ENCODE peak calls at places on chromosomes 2 and 18, in four cellular contexts. One of them, this sample, is unnamed.

GRCh38 chr2:136362676-136363390 is 244.9 kb upstream of the CXCR4 start:
- DNase-seq in heart right ventricle: no peak
- DNase-seq in PC-9: no peak
- DNase-seq in pancreas: no peak
- DNase-seq in this sample: no peak

GRCh38 chr2:122528061-122528460 is 772.6 kb downstream of the TSN start:
- DNase-seq in heart right ventricle: no peak
- DNase-seq in PC-9: no peak
- DNase-seq in pancreas: no peak
- DNase-seq in this sample: no peak

GRCh38 chr18:79353238-79353637 is 42.5 kb upstream of the NFATC1 start:
- DNase-seq in heart right ventricle: no peak
- DNase-seq in PC-9: no peak
- DNase-seq in pancreas: no peak
- DNase-seq in this sample: peak; percentile 6

GRCh38 chr2:141599721-141600120 is 531.1 kb downstream of the LRP1B start:
- DNase-seq in heart right ventricle: no peak
- DNase-seq in PC-9: no peak
- DNase-seq in pancreas: no peak
- DNase-seq in this sample: no peak

GRCh38 chr18:63141777-63142176 is 177.8 kb downstream of the BCL2 start:
- DNase-seq in heart right ventricle: no peak
- DNase-seq in PC-9: no peak
- DNase-seq in pancreas: no peak
- DNase-seq in this sample: no peak

GRCh38 chr2:17547737-17548136 is 7.2 kb downstream of the VSNL1 start:
- DNase-seq in heart right ventricle: no peak
- DNase-seq in PC-9: no peak
- DNase-seq in pancreas: no peak
- DNase-seq in this sample: no peak

GRCh38 chr18:40676676-40677075 is 1278.4 kb upstream of the PIK3C3 start:
- DNase-seq in heart right ventricle: no peak
- DNase-seq in PC-9: no peak
- DNase-seq in pancreas: no peak
- DNase-seq in this sample: no peak

GRCh38 chr2:86305195-86305975 is 32.0 kb downstream of the REEP1 start:
- DNase-seq in heart right ventricle: no peak
- DNase-seq in PC-9: no peak
- DNase-seq in pancreas: no peak
- DNase-seq in this sample: no peak

GRCh38 chr2:627340-627709 is 49.9 kb downstream of the TMEM18 start:
- DNase-seq in heart right ventricle: no peak
- DNase-seq in PC-9: no peak
- DNase-seq in pancreas: no peak
- DNase-seq in this sample: no peak

GRCh38 chr18:70313640-70314039 is 24.8 kb downstream of the SOCS6 start:
- DNase-seq in heart right ventricle: no peak
- DNase-seq in PC-9: no peak
- DNase-seq in pancreas: no peak
- DNase-seq in this sample: no peak

GRCh38 chr2:240512109-240512485 is 45.7 kb downstream of the ANKMY1 start:
- DNase-seq in heart right ventricle: no peak
- DNase-seq in PC-9: no peak
- DNase-seq in pancreas: no peak
- DNase-seq in this sample: no peak

GRCh38 chr2:16030206-16031054 is 90.1 kb downstream of the MYCN start:
- DNase-seq in heart right ventricle: no peak
- DNase-seq in PC-9: no peak
- DNase-seq in pancreas: no peak
- DNase-seq in this sample: no peak

GRCh38 chr2:178277741-178278197 is 83.5 kb downstream of the OSBPL6 start:
- DNase-seq in heart right ventricle: no peak
- DNase-seq in PC-9: no peak
- DNase-seq in pancreas: no peak
- DNase-seq in this sample: peak; percentile 30

GRCh38 chr2:193251909-193252308 is 1057.2 kb upstream of the TMEFF2 start:
- DNase-seq in heart right ventricle: no peak
- DNase-seq in PC-9: no peak
- DNase-seq in pancreas: no peak
- DNase-seq in this sample: no peak

GRCh38 chr2:30332791-30333453 is 101.6 kb downstream of the LBH start:
- DNase-seq in heart right ventricle: no peak
- DNase-seq in PC-9: no peak
- DNase-seq in pancreas: no peak
- DNase-seq in this sample: no peak

GRCh38 chr2:39981877-39982276 is 202.8 kb upstream of the THUMPD2 start:
- DNase-seq in heart right ventricle: no peak
- DNase-seq in PC-9: no peak
- DNase-seq in pancreas: no peak
- DNase-seq in this sample: no peak

GRCh38 chr2:147782521-147782920 is 62.3 kb upstream of the ACVR2A start:
- DNase-seq in heart right ventricle: no peak
- DNase-seq in PC-9: no peak
- DNase-seq in pancreas: no peak
- DNase-seq in this sample: peak; percentile 32

GRCh38 chr2:127410871-127411396 is 7.3 kb upstream of the PROC start:
- DNase-seq in heart right ventricle: no peak
- DNase-seq in PC-9: peak; percentile 86
- DNase-seq in pancreas: no peak
- DNase-seq in this sample: peak; percentile 65

GRCh38 chr2:240585101-240585500 is 1.4 kb upstream of the CAPN10 start:
- DNase-seq in heart right ventricle: peak; percentile 5
- DNase-seq in PC-9: no peak
- DNase-seq in pancreas: no peak
- DNase-seq in this sample: no peak

GRCh38 chr2:29235411-29235810 is 120.2 kb downstream of the CLIP4 start:
- DNase-seq in heart right ventricle: no peak
- DNase-seq in PC-9: no peak
- DNase-seq in pancreas: no peak
- DNase-seq in this sample: no peak

GRCh38 chr2:76464310-76464709 is 753.6 kb upstream of the GCFC2 start:
- DNase-seq in heart right ventricle: no peak
- DNase-seq in PC-9: no peak
- DNase-seq in pancreas: no peak
- DNase-seq in this sample: peak; percentile 8

GRCh38 chr2:8252997-8253694 is 428.7 kb upstream of the ID2 start:
- DNase-seq in heart right ventricle: no peak
- DNase-seq in PC-9: no peak
- DNase-seq in pancreas: no peak
- DNase-seq in this sample: no peak

GRCh38 chr18:51865538-51865937 is 474.5 kb upstream of the DCC start:
- DNase-seq in heart right ventricle: no peak
- DNase-seq in PC-9: no peak
- DNase-seq in pancreas: no peak
- DNase-seq in this sample: no peak

GRCh38 chr2:233048569-233049193 is 11.5 kb upstream of the INPP5D start:
- DNase-seq in heart right ventricle: no peak
- DNase-seq in PC-9: no peak
- DNase-seq in pancreas: no peak
- DNase-seq in this sample: no peak

GRCh38 chr2:160583162-160583522 is 89.5 kb upstream of the RBMS1 start:
- DNase-seq in heart right ventricle: no peak
- DNase-seq in PC-9: peak; percentile 48
- DNase-seq in pancreas: no peak
- DNase-seq in this sample: peak; percentile 79

GRCh38 chr2:176123483-176123843 is 944 bp downstream of the HOXD9 start:
- DNase-seq in heart right ventricle: no peak
- DNase-seq in PC-9: no peak
- DNase-seq in pancreas: no peak
- DNase-seq in this sample: no peak

GRCh38 chr2:15047184-15047583 is 414.7 kb downstream of the LRATD1 start:
- DNase-seq in heart right ventricle: no peak
- DNase-seq in PC-9: no peak
- DNase-seq in pancreas: no peak
- DNase-seq in this sample: no peak

GRCh38 chr2:234100686-234101085 is 50.2 kb downstream of the SPP2 start:
- DNase-seq in heart right ventricle: no peak
- DNase-seq in PC-9: no peak
- DNase-seq in pancreas: no peak
- DNase-seq in this sample: no peak

GRCh38 chr2:238295144-238296112 is 7.0 kb upstream of the PER2 start:
- DNase-seq in heart right ventricle: no peak
- DNase-seq in PC-9: no peak
- DNase-seq in pancreas: no peak
- DNase-seq in this sample: no peak

GRCh38 chr2:236943068-236943467 is 142.6 kb upstream of the COPS8 start:
- DNase-seq in heart right ventricle: no peak
- DNase-seq in PC-9: no peak
- DNase-seq in pancreas: no peak
- DNase-seq in this sample: no peak

GRCh38 chr2:57371186-57371585 is 675.4 kb upstream of the VRK2 start:
- DNase-seq in heart right ventricle: no peak
- DNase-seq in PC-9: no peak
- DNase-seq in pancreas: no peak
- DNase-seq in this sample: no peak

GRCh38 chr2:122929347-122929746 is 1095.7 kb upstream of the CNTNAP5 start:
- DNase-seq in heart right ventricle: no peak
- DNase-seq in PC-9: no peak
- DNase-seq in pancreas: no peak
- DNase-seq in this sample: no peak

DNA sequence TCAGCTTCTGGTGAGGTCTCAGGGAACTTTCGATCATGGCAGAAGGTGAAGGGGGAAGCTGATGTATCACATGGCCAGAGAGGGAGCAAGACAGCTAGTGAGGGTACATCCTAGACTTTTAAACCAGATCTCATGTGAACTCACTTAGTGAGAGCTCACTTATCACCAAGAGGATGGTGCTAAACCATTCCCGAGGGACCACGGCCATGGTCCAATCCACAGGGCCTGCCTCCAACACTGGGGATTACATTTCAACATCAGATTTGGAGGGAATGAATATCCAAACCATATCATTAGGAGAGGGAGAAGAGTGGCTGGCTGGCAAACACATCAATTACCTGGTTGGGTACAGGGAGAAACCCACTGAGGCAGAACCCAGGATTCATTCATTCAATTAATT is 75.7 kb upstream of the HAAO start:
- DNase-seq in heart right ventricle: no peak
- DNase-seq in PC-9: no peak
- DNase-seq in pancreas: no peak
- DNase-seq in this sample: no peak
- H3K27ac ChIP-seq in heart right ventricle: peak overlapping the region; percentile 66
- H3K27ac ChIP-seq in PC-9: no peak overlapping the region
- H3K27ac ChIP-seq in pancreas: no peak overlapping the region
- H3K27ac ChIP-seq in this sample: no peak overlapping the region

GRCh38 chr18:59801576-59801975 is 98.2 kb upstream of the PMAIP1 start:
- DNase-seq in heart right ventricle: no peak
- DNase-seq in PC-9: no peak
- DNase-seq in pancreas: no peak
- DNase-seq in this sample: no peak

GRCh38 chr18:59800897-59801296 is 98.9 kb upstream of the PMAIP1 start:
- DNase-seq in heart right ventricle: no peak
- DNase-seq in PC-9: no peak
- DNase-seq in pancreas: no peak
- DNase-seq in this sample: no peak

GRCh38 chr18:59799383-59800015 is 100.3 kb upstream of the PMAIP1 start:
- DNase-seq in heart right ventricle: no peak
- DNase-seq in PC-9: no peak
- DNase-seq in pancreas: no peak
- DNase-seq in this sample: no peak

DNA sequence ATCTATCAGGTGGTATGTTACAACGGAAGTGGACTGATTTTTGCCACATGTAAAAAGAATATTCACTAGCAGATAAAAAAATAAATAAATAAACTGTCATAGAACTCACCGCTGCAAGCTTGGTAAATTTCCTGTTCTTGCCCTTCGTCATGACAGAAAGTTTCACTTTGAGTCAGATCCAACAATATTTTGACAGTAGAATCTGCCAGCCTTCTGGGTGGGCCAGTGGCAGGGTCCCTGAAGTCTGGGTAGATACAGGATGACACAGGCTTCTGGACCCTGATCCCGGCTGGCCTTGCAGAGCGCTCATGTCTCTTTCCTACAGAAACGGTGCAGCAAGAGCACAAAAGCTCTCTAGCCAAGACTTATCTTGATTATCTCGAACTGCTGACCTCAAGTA is 97.8 kb upstream of the PMAIP1 start:
- DNase-seq in heart right ventricle: no peak
- DNase-seq in PC-9: no peak
- DNase-seq in pancreas: no peak
- DNase-seq in this sample: no peak
- H3K4me3 ChIP-seq in heart right ventricle: no peak overlapping the region
- H3K4me3 ChIP-seq in PC-9: no peak overlapping the region
- H3K4me3 ChIP-seq in pancreas: no peak overlapping the region
- H3K4me3 ChIP-seq in this sample: no peak overlapping the region

GRCh38 chr2:73292316-73292905 is 937 bp downstream of the EGR4 start:
- DNase-seq in heart right ventricle: no peak
- DNase-seq in PC-9: no peak
- DNase-seq in pancreas: no peak
- DNase-seq in this sample: no peak

GRCh38 chr2:73290049-73290839 is 3.1 kb downstream of the EGR4 start:
- DNase-seq in heart right ventricle: no peak
- DNase-seq in PC-9: peak; percentile 73
- DNase-seq in pancreas: no peak
- DNase-seq in this sample: peak; percentile 56

GRCh38 chr2:73291093-73291460 is 2.3 kb downstream of the EGR4 start:
- DNase-seq in heart right ventricle: peak; percentile 51
- DNase-seq in PC-9: no peak
- DNase-seq in pancreas: no peak
- DNase-seq in this sample: peak; percentile 66

GRCh38 chr2:73292906-73293533 is 328 bp downstream of the EGR4 start:
- DNase-seq in heart right ventricle: peak; percentile 9
- DNase-seq in PC-9: no peak
- DNase-seq in pancreas: no peak
- DNase-seq in this sample: no peak

GRCh38 chr2:73291461-73292315 is 1.7 kb downstream of the EGR4 start:
- DNase-seq in heart right ventricle: peak; percentile 11
- DNase-seq in PC-9: no peak
- DNase-seq in pancreas: no peak
- DNase-seq in this sample: no peak
- TF ChIP-seq CTCF in heart right ventricle: no peak
- TF ChIP-seq CTCF in PC-9: no peak
- TF ChIP-seq CTCF in pancreas: no peak
- TF ChIP-seq CTCF in this sample: no peak

GRCh38 chr2:66426250-66427064 is 8.5 kb upstream of the MEIS1 start:
- DNase-seq in heart right ventricle: no peak
- DNase-seq in PC-9: no peak
- DNase-seq in pancreas: no peak
- DNase-seq in this sample: peak; percentile 61
- H3K27ac ChIP-seq in heart right ventricle: no peak overlapping the region
- H3K27ac ChIP-seq in PC-9: no peak overlapping the region
- H3K27ac ChIP-seq in pancreas: no peak overlapping the region
- H3K27ac ChIP-seq in this sample: no peak overlapping the region

DNA sequence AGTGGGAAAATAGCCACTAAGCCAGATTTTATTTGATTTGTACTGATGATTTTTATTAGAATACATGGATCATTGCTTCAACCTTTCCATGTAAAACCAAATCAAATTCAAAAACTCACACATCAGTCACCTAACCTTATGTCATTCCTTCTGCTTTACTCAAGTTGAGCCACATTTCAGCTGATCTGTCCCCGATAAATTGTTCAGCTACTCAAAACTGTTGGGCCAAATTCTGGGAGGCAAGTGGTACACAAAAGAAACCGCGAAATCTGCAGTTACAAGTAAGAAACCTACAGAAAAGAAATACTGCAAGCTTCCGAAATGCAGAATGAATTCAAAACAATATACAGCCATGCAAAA is 109.7 kb downstream of the TCF4 start:
- DNase-seq in heart right ventricle: no peak
- DNase-seq in PC-9: no peak
- DNase-seq in pancreas: no peak
- DNase-seq in this sample: peak; percentile 28
- H3K4me3 ChIP-seq in heart right ventricle: peak overlapping the region; percentile 57
- H3K4me3 ChIP-seq in PC-9: no peak overlapping the region
- H3K4me3 ChIP-seq in pancreas: no peak overlapping the region
- H3K4me3 ChIP-seq in this sample: no peak overlapping the region

This sample was measured in cardiac muscle cell.